ENCODE peak calls at places on chromosomes 1 and 21, in six cellular contexts. U is GM23338, A is esophagus squamous epithelium, L is mammary epithelial cell, F is A549, C is endodermal cell. H is an unnamed sample. For H3K4me1, the result is how much of the 10 kb centered on the place peaks cover.

GRCh38 chr1:9234223-9235122 is at the start of gene H6PD:
- DNase-seq in U (peak), A (no peak), L (peak), F (peak), C (peak), H (peak)

GRCh38 chr1:9282436-9282955 is 10.2 kb upstream of the SPSB1 start:
- DNase-seq in U (no peak), A (no peak), L (no peak), F (no peak), C (no peak), H (no peak)

GRCh38 chr1:151837841-151838490 is 1.7 kb downstream of the C2CD4D start:
- DNase-seq in U (peak), A (no peak), L (no peak), F (no peak), C (no peak), H (no peak)

GRCh38 chr1:91569411-91570104 is 68.9 kb downstream of the CDC7 start:
- DNase-seq in U (no peak), A (no peak), L (peak), F (peak), C (peak), H (no peak)

GRCh38 chr21:44093761-44094160 is 13.4 kb upstream of the PWP2 start:
- DNase-seq in U (no peak), A (no peak), L (no peak), F (no peak), C (no peak), H (no peak)

GRCh38 chr1:27360159-27361043 is 6.4 kb downstream of the MAP3K6 start:
- DNase-seq in U (peak), A (no peak), L (no peak), F (no peak), C (peak), H (no peak)

GRCh38 chr1:47201179-47201578 is 11.3 kb upstream of the PDZK1IP1 start:
- DNase-seq in U (no peak), A (no peak), L (no peak), F (no peak), C (peak), H (no peak)

GRCh38 chr1:183024352-183025337 is 1.4 kb downstream of the LAMC1 start:
- DNase-seq in U (no peak), A (no peak), L (peak), F (no peak), C (no peak), H (no peak)

GRCh38 chr1:216034506-216034905 is 388.7 kb downstream of the USH2A start:
- DNase-seq in U (peak), A (no peak), L (peak), F (no peak), C (peak), H (no peak)

GRCh38 chr1:55071477-55071876 is 32.1 kb downstream of the PCSK9 start:
- DNase-seq in U (peak), A (no peak), L (peak), F (peak), C (peak), H (no peak)

GRCh38 chr21:28991861-28992525 is 684 bp downstream of the LTN1 start:
- DNase-seq in U (no peak), A (no peak), L (peak), F (no peak), C (peak), H (peak)

GRCh38 chr1:6690186-6690585 is 11.4 kb downstream of the DNAJC11 start:
- DNase-seq in U (no peak), A (no peak), L (no peak), F (no peak), C (no peak), H (no peak)

GRCh38 chr1:41935226-41935625 is 16.5 kb upstream of the HIVEP3 start:
- DNase-seq in U (no peak), A (no peak), L (no peak), F (no peak), C (no peak), H (no peak)

GRCh38 chr21:45455321-45456013 is 50.5 kb downstream of the COL18A1 start:
- DNase-seq in U (no peak), A (no peak), L (peak), F (no peak), C (no peak), H (peak)

GRCh38 chr1:222073307-222073995 is 331.6 kb upstream of the DUSP10 start:
- DNase-seq in U (no peak), A (no peak), L (no peak), F (peak), C (no peak), H (no peak)

GRCh38 chr21:43287111-43287973 is 118.5 kb downstream of the CRYAA start:
- DNase-seq in U (no peak), A (no peak), L (no peak), F (no peak), C (no peak), H (no peak)

GRCh38 chr1:91020967-91021685 is 709 bp downstream of the ZNF644 start:
- DNase-seq in U (peak), A (peak), L (peak), F (peak), C (peak), H (peak)

GRCh38 chr1:153261793-153262371 is 2.4 kb downstream of the LORICRIN start:
- DNase-seq in U (peak), A (no peak), L (no peak), F (no peak), C (no peak), H (no peak)

GRCh38 chr1:40930174-40930573 is 49.3 kb upstream of the CTPS1 start:
- DNase-seq in U (no peak), A (no peak), L (no peak), F (no peak), C (no peak), H (peak)

GRCh38 chr21:34795152-34796141 is 126.7 kb downstream of the CLIC6 start:
- DNase-seq in U (no peak), A (no peak), L (peak), F (peak), C (no peak), H (peak)

GRCh38 chr1:227994632-227995300 is 12.0 kb upstream of the WNT3A start:
- DNase-seq in U (no peak), A (no peak), L (no peak), F (no peak), C (no peak), H (no peak)

GRCh38 chr1:224488806-224489584 is 54.4 kb upstream of the WDR26 start:
- DNase-seq in U (peak), A (no peak), L (peak), F (no peak), C (no peak), H (no peak)
- H3K4me1 ChIP-seq in U (under half), A (under half), L (under half), F (under half), C (under half), H (under half)

GRCh38 chr1:208233978-208234377 is 10.2 kb downstream of the PLXNA2 start:
- DNase-seq in U (no peak), A (no peak), L (no peak), F (no peak), C (no peak), H (no peak)

GRCh38 chr1:208234721-208235120 is 9.5 kb downstream of the PLXNA2 start:
- DNase-seq in U (no peak), A (no peak), L (no peak), F (no peak), C (peak), H (no peak)

GRCh38 chr1:208232639-208233038 is 11.5 kb downstream of the PLXNA2 start:
- DNase-seq in U (no peak), A (no peak), L (no peak), F (no peak), C (peak), H (no peak)

GRCh38 chr1:208231929-208232360 is 12.2 kb downstream of the PLXNA2 start:
- DNase-seq in U (peak), A (no peak), L (no peak), F (no peak), C (peak), H (no peak)

DNA sequence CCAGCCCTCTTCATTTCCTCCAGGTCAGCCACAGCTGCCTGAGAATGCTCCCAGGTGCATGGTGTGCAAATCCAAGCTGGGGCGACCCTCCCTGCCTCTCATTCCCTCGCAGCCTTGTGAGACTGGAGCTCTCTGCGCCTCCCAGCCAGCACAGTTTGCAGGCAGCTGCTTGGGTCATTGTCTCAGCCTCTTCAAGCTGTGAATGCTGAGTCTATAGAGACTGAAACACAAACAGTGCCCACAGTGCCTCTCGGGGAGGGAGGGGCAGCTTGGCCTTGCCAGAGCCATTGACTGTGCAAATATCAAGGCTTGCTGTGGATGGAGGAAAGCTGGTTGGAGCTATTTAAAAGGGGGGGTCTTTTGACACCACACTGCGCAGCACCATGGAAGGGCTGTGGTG is 10.6 kb downstream of the PLXNA2 start:
- DNase-seq in U (peak), A (no peak), L (no peak), F (no peak), C (peak), H (peak)
- H3K4me1 ChIP-seq in U (under half), A (half or more), L (under half), F (under half), C (under half), H (under half)

DNA sequence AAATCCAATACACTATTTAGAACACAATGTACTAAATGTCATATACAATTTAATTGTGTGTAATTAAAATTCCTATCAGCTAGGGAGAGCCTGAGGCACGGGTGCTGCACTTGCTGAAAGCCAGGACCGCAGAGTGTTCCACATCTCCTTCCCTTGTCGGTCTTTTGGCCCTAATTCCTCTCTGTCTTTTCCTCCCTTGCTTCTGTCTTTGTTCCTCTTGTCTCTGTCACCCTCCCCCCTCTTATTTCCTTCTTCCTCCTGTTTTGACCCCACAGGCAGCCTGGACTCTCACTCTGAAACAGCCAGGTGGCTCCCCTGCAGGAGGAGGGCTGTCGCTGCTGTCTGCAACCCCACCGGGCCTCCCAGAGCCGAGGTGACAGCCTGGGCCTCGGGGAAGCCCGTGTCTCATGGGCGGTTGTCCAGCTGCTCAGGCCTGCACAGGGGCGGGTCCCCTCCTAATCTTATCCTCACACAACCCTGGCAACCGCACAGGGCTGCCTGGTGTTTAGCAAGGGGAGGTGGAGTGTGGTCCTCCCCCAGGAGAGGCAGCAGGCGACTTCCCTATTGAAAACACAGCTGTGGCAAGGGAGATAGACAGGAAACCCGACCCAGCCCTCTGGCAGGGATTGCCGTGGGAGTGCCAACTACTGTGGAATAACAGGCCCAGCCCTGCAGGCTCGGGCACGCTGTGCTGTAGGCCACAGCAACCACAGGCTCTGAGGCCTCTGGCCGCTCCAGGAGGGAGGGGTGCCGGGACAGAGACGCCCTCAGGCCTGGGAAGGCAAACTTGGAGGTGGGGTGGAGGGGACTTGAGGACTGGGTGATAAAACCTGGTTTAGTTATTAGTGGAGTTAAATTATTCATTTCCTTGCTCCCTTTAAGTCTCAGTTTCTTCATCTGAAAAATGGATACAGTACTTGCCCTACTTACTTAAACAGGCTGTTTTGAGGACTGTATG is 68.8 kb upstream of the WDR26 start:
- DNase-seq in U (peak), A (peak), L (peak), F (peak), C (peak), H (peak)
- H3K4me1 ChIP-seq in U (under half), A (half or more), L (half or more), F (under half), C (under half), H (under half)

GRCh38 chr1:24415910-24416665 is 486 bp downstream of the NIPAL3 start:
- DNase-seq in U (peak), A (no peak), L (peak), F (no peak), C (no peak), H (peak)
- H3K4me1 ChIP-seq in U (under half), A (half or more), L (half or more), F (under half), C (under half), H (under half)

H was measured in prostate gland.